ENCODE peak calls at places on chromosomes 3 and 15, in six cellular contexts. N, S, V, B, J and R are unnamed samples.

GRCh38 chr15:65374831-65375401 is 2.9 kb downstream of the IGDCC3 start:
- DNase-seq in B (peak; percentile 27), V (no peak), N (no peak), J (no peak), S (no peak), R (no peak)

GRCh38 chr15:69434236-69434635 is 18.4 kb upstream of the RPLP1 start:
- DNase-seq in S (no peak), V (no peak), N (no peak), J (no peak), B (no peak), R (no peak)

GRCh38 chr3:126051741-126052140 is 32.2 kb downstream of the SLC41A3 start:
- DNase-seq in S (no peak), B (no peak), J (no peak), N (no peak), V (no peak), R (no peak)

GRCh38 chr15:48177383-48177874 is 666 bp downstream of the MYEF2 start:
- DNase-seq in V (no peak), N (no peak), B (peak; percentile 34), S (no peak), J (peak; percentile 23), R (peak; percentile 9)

GRCh38 chr3:52983336-52983807 is 62.5 kb downstream of the SFMBT1 start:
- DNase-seq in S (peak; percentile 30), N (peak; percentile 50), V (no peak), B (no peak), J (no peak), R (no peak)

GRCh38 chr3:175433026-175433668 is 574.0 kb downstream of the NAALADL2 start:
- DNase-seq in V (no peak), S (no peak), B (peak; percentile 76), N (no peak), J (no peak), R (no peak)

GRCh38 chr3:185709241-185709955 is 115.4 kb downstream of the IGF2BP2 start:
- DNase-seq in N (no peak), S (no peak), V (no peak), J (no peak), B (no peak), R (no peak)

GRCh38 chr15:31032959-31033358 is 41.5 kb upstream of the MTMR10 start:
- DNase-seq in N (no peak), S (no peak), J (no peak), B (peak; percentile 93), V (no peak), R (no peak)

GRCh38 chr15:60062826-60063225 is 58.7 kb downstream of the FOXB1 start:
- DNase-seq in S (no peak), N (no peak), B (peak; percentile 40), J (no peak), V (no peak), R (no peak)

GRCh38 chr3:124492824-124493223 is 237.4 kb upstream of the UMPS start:
- DNase-seq in B (peak; percentile 33), N (no peak), J (peak; percentile 21), V (peak; percentile 42), S (no peak), R (peak; percentile 25)

GRCh38 chr3:171028025-171028778 is 1.7 kb upstream of the SLC2A2 start:
- DNase-seq in N (no peak), V (peak; percentile 67), J (no peak), S (peak; percentile 19), B (peak; percentile 92), R (no peak)

GRCh38 chr3:123076496-123077418 is 9.9 kb downstream of the PDIA5 start:
- DNase-seq in V (no peak), N (no peak), J (peak; percentile 90), S (no peak), B (no peak), R (peak; percentile 90)

GRCh38 chr15:39801641-39802309 is 19.1 kb upstream of the FSIP1 start:
- DNase-seq in J (no peak), N (no peak), B (no peak), S (no peak), V (no peak), R (no peak)

GRCh38 chr3:108461641-108462040 is 48.8 kb downstream of the MYH15 start:
- DNase-seq in B (peak; percentile 32), N (no peak), S (no peak), V (no peak), J (no peak), R (no peak)